ENCODE peak calls at places on chromosomes 3 and 15, in four cellular contexts. One of them, this sample, is unnamed. For H3K4me1, the result is how much of the 10 kb centered on the place peaks cover.

GRCh38 chr3:81352867-81353266 is 408.6 kb downstream of the GBE1 start:
- DNase-seq in heart left ventricle: no peak
- DNase-seq in body of pancreas: no peak
- DNase-seq in stomach: no peak
- DNase-seq in this sample: no peak

GRCh38 chr15:57551717-57552677 is 39.7 kb upstream of the MYZAP start:
- DNase-seq in stomach: peak
- DNase-seq in body of pancreas: peak
- DNase-seq in heart left ventricle: no peak
- DNase-seq in this sample: peak

GRCh38 chr15:78322243-78322642 is 17.9 kb upstream of the CRABP1 start:
- DNase-seq in body of pancreas: no peak
- DNase-seq in heart left ventricle: no peak
- DNase-seq in stomach: no peak
- DNase-seq in this sample: no peak

GRCh38 chr15:69758291-69758771 is 305.7 kb downstream of the RPLP1 start:
- DNase-seq in heart left ventricle: no peak
- DNase-seq in stomach: no peak
- DNase-seq in body of pancreas: no peak
- DNase-seq in this sample: no peak

GRCh38 chr15:82093774-82094211 is 48.0 kb upstream of the MEX3B start:
- DNase-seq in body of pancreas: no peak
- DNase-seq in heart left ventricle: no peak
- DNase-seq in stomach: no peak
- DNase-seq in this sample: no peak

GRCh38 chr15:89784686-89784960 is 8.5 kb downstream of the MESP2 start:
- DNase-seq in stomach: no peak
- DNase-seq in heart left ventricle: no peak
- DNase-seq in body of pancreas: no peak
- DNase-seq in this sample: no peak

GRCh38 chr15:30794388-30794787 is 109.3 kb upstream of the FAN1 start:
- DNase-seq in heart left ventricle: no peak
- DNase-seq in stomach: no peak
- DNase-seq in body of pancreas: no peak
- DNase-seq in this sample: no peak

GRCh38 chr3:155047672-155048071 is 32.4 kb upstream of the MME start:
- DNase-seq in body of pancreas: no peak
- DNase-seq in stomach: no peak
- DNase-seq in heart left ventricle: no peak
- DNase-seq in this sample: no peak

GRCh38 chr3:141152801-141153678 is 78.6 kb upstream of the PXYLP1 start:
- DNase-seq in stomach: no peak
- DNase-seq in body of pancreas: peak
- DNase-seq in heart left ventricle: peak
- DNase-seq in this sample: peak

GRCh38 chr15:50881121-50882048 is 27.1 kb upstream of the AP4E1 start:
- DNase-seq in stomach: no peak
- DNase-seq in body of pancreas: no peak
- DNase-seq in heart left ventricle: no peak
- DNase-seq in this sample: no peak

GRCh38 chr15:96327155-96327741 is 3.3 kb upstream of the NR2F2 start:
- DNase-seq in body of pancreas: peak
- DNase-seq in heart left ventricle: no peak
- DNase-seq in stomach: no peak
- DNase-seq in this sample: no peak

GRCh38 chr3:102605146-102605545 is 170.3 kb downstream of the ZPLD1 start:
- DNase-seq in heart left ventricle: no peak
- DNase-seq in stomach: no peak
- DNase-seq in body of pancreas: no peak
- DNase-seq in this sample: no peak

GRCh38 chr15:72398648-72399047 is 543 bp downstream of the TMEM202 start:
- DNase-seq in body of pancreas: no peak
- DNase-seq in heart left ventricle: no peak
- DNase-seq in stomach: no peak
- DNase-seq in this sample: no peak

GRCh38 chr3:127565711-127566110 is 24.8 kb downstream of the TPRA1 start:
- DNase-seq in stomach: no peak
- DNase-seq in body of pancreas: no peak
- DNase-seq in heart left ventricle: peak
- DNase-seq in this sample: peak

GRCh38 chr3:127588675-127589577 is 1.6 kb downstream of the TPRA1 start:
- DNase-seq in body of pancreas: no peak
- DNase-seq in heart left ventricle: peak
- DNase-seq in stomach: no peak
- DNase-seq in this sample: peak

GRCh38 chr15:40244961-40245523 is 6.2 kb downstream of the PAK6 start:
- DNase-seq in body of pancreas: peak
- DNase-seq in stomach: peak
- DNase-seq in heart left ventricle: no peak
- DNase-seq in this sample: peak

DNA sequence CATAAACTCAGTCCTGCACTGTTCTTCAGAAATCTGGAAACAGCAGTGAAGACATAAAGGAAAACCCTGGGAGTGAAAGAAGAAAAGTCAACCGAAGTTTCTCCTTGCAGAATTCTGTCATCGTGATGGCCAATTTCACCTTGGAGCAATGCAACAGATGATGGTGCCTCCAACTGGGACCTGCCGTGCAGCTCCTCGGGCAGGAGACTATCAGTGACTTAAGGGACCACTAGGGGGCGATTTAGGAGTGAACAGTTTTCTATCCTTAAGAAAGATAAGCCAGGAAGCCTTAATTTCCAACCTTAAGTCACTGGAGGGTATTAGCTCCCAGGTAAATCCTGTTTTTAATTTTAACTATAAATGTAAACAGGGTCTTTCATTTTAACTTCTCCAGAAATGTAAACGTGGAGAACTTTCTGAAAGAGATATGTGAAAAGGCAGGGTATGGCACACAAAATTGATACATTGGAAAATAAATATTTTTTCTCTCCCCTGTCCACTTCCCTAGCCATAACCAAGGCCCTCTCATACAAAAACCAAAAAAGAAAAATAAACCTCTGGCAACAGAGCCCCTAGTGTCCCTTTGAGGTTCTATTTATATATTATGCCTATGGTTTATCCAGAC is 116.3 kb downstream of the PDZRN3 start:
- DNase-seq in stomach: peak
- DNase-seq in body of pancreas: peak
- DNase-seq in heart left ventricle: no peak
- DNase-seq in this sample: peak
- H3K4me1 ChIP-seq in stomach: under half
- H3K4me1 ChIP-seq in body of pancreas: under half
- H3K4me1 ChIP-seq in heart left ventricle: half or more
- H3K4me1 ChIP-seq in this sample: under half

GRCh38 chr3:71576966-71577459 is 6.5 kb downstream of the FOXP1 start:
- DNase-seq in body of pancreas: no peak
- DNase-seq in stomach: no peak
- DNase-seq in heart left ventricle: no peak
- DNase-seq in this sample: no peak

GRCh38 chr3:71570453-71571038 is 13.0 kb downstream of the FOXP1 start:
- DNase-seq in body of pancreas: no peak
- DNase-seq in heart left ventricle: no peak
- DNase-seq in stomach: no peak
- DNase-seq in this sample: no peak

GRCh38 chr3:71568217-71568616 is 15.3 kb downstream of the FOXP1 start:
- DNase-seq in stomach: no peak
- DNase-seq in body of pancreas: no peak
- DNase-seq in heart left ventricle: no peak
- DNase-seq in this sample: no peak

GRCh38 chr3:71575433-71575832 is 8.1 kb downstream of the FOXP1 start:
- DNase-seq in heart left ventricle: no peak
- DNase-seq in body of pancreas: no peak
- DNase-seq in stomach: no peak
- DNase-seq in this sample: no peak

GRCh38 chr3:71573181-71573580 is 10.3 kb downstream of the FOXP1 start:
- DNase-seq in stomach: no peak
- DNase-seq in body of pancreas: no peak
- DNase-seq in heart left ventricle: no peak
- DNase-seq in this sample: no peak
- TF ChIP-seq CTCF in stomach: no peak
- TF ChIP-seq CTCF in body of pancreas: no peak
- TF ChIP-seq CTCF in heart left ventricle: no peak
- TF ChIP-seq CTCF in this sample: no peak

GRCh38 chr3:143972155-143972494 is 502 bp downstream of the DIPK2A start:
- DNase-seq in body of pancreas: no peak
- DNase-seq in stomach: no peak
- DNase-seq in heart left ventricle: no peak
- DNase-seq in this sample: no peak

GRCh38 chr3:143974181-143974876 is 2.7 kb downstream of the DIPK2A start:
- DNase-seq in heart left ventricle: no peak
- DNase-seq in body of pancreas: no peak
- DNase-seq in stomach: no peak
- DNase-seq in this sample: no peak

GRCh38 chr3:143973352-143974021 is 1.9 kb downstream of the DIPK2A start:
- DNase-seq in heart left ventricle: no peak
- DNase-seq in stomach: no peak
- DNase-seq in body of pancreas: no peak
- DNase-seq in this sample: peak

GRCh38 chr3:143971367-143972154 is at the start of gene DIPK2A:
- DNase-seq in stomach: peak
- DNase-seq in heart left ventricle: peak
- DNase-seq in body of pancreas: peak
- DNase-seq in this sample: peak

DNA sequence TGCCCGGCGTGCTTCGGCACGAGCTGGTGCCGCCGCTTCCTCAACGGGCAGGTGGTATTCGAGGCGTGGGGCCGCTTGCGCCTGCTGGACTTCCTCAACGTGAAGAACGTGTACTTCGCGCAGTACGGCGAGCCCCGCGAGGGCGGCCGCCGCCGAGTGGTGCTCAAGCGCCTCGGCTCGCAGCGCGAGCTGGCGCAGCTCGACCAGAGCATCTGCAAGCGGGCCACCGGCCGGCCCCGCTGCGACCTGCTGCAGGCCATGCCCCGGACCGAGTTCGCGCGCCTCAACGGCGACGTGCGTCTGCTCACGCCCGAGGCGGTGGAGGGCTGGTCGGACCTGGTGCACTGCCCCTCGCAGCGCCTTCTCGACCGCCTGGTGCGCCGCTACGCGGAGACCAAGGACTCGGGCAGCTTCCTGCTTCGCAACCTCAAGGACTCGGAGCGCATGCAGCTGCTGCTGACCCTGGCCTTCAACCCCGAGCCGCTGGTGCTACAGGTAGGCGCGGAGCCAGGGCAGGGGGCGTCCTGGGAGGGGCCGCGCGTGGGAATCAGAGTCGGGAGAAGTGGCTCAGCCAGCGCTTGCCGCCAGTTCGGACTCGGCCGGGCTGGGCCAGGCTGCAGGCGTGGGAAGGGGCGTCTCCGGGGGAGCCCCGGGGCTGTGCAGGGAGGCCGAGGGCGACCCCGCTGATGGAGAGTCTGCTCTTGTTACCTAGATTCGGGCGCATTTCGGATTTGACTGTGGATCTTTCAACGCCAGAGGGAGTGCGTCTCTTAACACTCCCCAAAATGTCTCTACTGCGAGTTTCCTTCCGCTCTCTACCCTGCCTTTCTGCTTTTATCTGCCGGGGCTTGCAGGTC is 1.1 kb downstream of the DIPK2A start:
- DNase-seq in stomach: peak
- DNase-seq in body of pancreas: peak
- DNase-seq in heart left ventricle: peak
- DNase-seq in this sample: peak
- TF ChIP-seq POLR2A in stomach: no peak
- TF ChIP-seq POLR2A in body of pancreas: no peak
- TF ChIP-seq POLR2A in heart left ventricle: no peak
- TF ChIP-seq POLR2A in this sample: no peak

DNA sequence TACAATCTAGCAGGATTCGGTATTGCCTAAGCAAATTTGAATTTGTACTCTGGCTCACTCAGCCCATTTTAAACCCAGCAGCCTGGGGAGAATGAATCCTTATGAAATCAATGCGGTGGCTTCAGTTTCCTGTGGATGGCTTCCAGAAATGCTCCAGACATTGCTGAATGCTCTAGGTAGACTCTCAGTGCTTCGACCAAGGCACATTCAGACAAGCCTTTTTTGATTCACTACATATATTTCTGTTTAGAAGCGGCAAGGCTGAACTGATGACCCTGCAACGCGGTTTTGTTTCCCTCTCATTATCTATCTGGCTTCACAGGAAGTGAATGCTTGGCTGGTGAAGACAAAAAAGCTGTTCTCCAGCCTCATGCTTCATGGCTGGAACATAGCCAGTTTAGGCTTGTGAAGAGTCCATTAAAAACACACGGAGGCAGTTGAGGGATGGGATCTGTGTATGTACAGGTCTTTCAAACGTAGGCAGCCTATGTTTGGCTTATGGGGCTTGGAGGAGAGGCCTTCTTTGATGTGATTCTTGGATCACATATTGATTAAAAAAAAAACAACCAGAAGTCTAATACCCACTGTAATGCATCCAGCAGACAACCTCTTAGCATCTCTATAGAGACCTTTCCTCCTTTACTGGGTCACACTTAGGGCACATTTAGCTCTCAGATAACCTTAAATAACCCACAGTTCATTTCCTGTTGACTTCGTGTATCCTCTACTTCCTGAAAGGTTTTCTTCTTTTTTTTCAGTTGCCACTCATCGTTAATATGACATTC is 400.2 kb upstream of the TBL1XR1 start:
- DNase-seq in stomach: no peak
- DNase-seq in heart left ventricle: no peak
- DNase-seq in body of pancreas: no peak
- DNase-seq in this sample: peak
- H3K4me1 ChIP-seq in stomach: under half
- H3K4me1 ChIP-seq in heart left ventricle: under half
- H3K4me1 ChIP-seq in body of pancreas: half or more
- H3K4me1 ChIP-seq in this sample: half or more

GRCh38 chr3:126291537-126291936 is 65.7 kb downstream of the KLF15 start:
- DNase-seq in body of pancreas: no peak
- DNase-seq in heart left ventricle: peak
- DNase-seq in stomach: no peak
- DNase-seq in this sample: no peak
- TF ChIP-seq CTCF in body of pancreas: no peak
- TF ChIP-seq CTCF in heart left ventricle: no peak
- TF ChIP-seq CTCF in stomach: no peak
- TF ChIP-seq CTCF in this sample: no peak

GRCh38 chr3:184314363-184314699 is at the start of gene EIF4G1:
- DNase-seq in body of pancreas: peak
- DNase-seq in stomach: peak
- DNase-seq in heart left ventricle: peak
- DNase-seq in this sample: peak
- TF ChIP-seq POLR2A in body of pancreas: peak
- TF ChIP-seq POLR2A in stomach: no peak
- TF ChIP-seq POLR2A in heart left ventricle: no peak
- TF ChIP-seq POLR2A in this sample: peak

GRCh38 chr3:30225021-30225420 is 381.4 kb upstream of the TGFBR2 start:
- DNase-seq in body of pancreas: no peak
- DNase-seq in stomach: no peak
- DNase-seq in heart left ventricle: no peak
- DNase-seq in this sample: no peak
- H3K4me1 ChIP-seq in body of pancreas: under half
- H3K4me1 ChIP-seq in stomach: under half
- H3K4me1 ChIP-seq in heart left ventricle: under half
- H3K4me1 ChIP-seq in this sample: under half

GRCh38 chr3:121111914-121112612 is 204.1 kb downstream of the STXBP5L start:
- DNase-seq in stomach: no peak
- DNase-seq in heart left ventricle: no peak
- DNase-seq in body of pancreas: no peak
- DNase-seq in this sample: no peak
- TF ChIP-seq CTCF in stomach: no peak
- TF ChIP-seq CTCF in heart left ventricle: no peak
- TF ChIP-seq CTCF in body of pancreas: no peak
- TF ChIP-seq CTCF in this sample: no peak

GRCh38 chr3:45688882-45689786 is at the start of gene SACM1L:
- DNase-seq in heart left ventricle: peak
- DNase-seq in stomach: peak
- DNase-seq in body of pancreas: peak
- DNase-seq in this sample: peak
- TF ChIP-seq POLR2A in heart left ventricle: no peak
- TF ChIP-seq POLR2A in stomach: no peak
- TF ChIP-seq POLR2A in body of pancreas: peak
- TF ChIP-seq POLR2A in this sample: peak

This sample was measured in thyroid gland.